ENCODE peak calls at places on chromosomes 11 and 22, in six cellular contexts. One of them, this sample, is unnamed.

GRCh38 chr11:933002-933820 is 7.5 kb downstream of the AP2A2 start:
- DNase-seq in breast epithelium: no peak
- DNase-seq in tibial artery: no peak
- DNase-seq in AG10803: peak; percentile 30
- DNase-seq in HL-60: no peak
- DNase-seq in type B pancreatic cell: no peak
- DNase-seq in this sample: no peak

GRCh38 chr11:118625976-118626375 is 18.6 kb downstream of the PHLDB1 start:
- DNase-seq in breast epithelium: no peak
- DNase-seq in tibial artery: no peak
- DNase-seq in AG10803: no peak
- DNase-seq in HL-60: no peak
- DNase-seq in type B pancreatic cell: no peak
- DNase-seq in this sample: no peak

GRCh38 chr11:72829178-72829577 is 15.0 kb downstream of the ATG16L2 start:
- DNase-seq in breast epithelium: no peak
- DNase-seq in tibial artery: no peak
- DNase-seq in AG10803: no peak
- DNase-seq in HL-60: no peak
- DNase-seq in type B pancreatic cell: no peak
- DNase-seq in this sample: no peak

GRCh38 chr11:113458189-113458588 is 17.0 kb downstream of the DRD2 start:
- DNase-seq in breast epithelium: no peak
- DNase-seq in tibial artery: no peak
- DNase-seq in AG10803: no peak
- DNase-seq in HL-60: no peak
- DNase-seq in type B pancreatic cell: no peak
- DNase-seq in this sample: no peak

GRCh38 chr11:74025467-74026166 is 16.7 kb upstream of the UCP3 start:
- DNase-seq in breast epithelium: no peak
- DNase-seq in tibial artery: no peak
- DNase-seq in AG10803: peak; percentile 33
- DNase-seq in HL-60: no peak
- DNase-seq in type B pancreatic cell: no peak
- DNase-seq in this sample: no peak

GRCh38 chr11:117832511-117832910 is 8.0 kb upstream of the FXYD2 start:
- DNase-seq in breast epithelium: no peak
- DNase-seq in tibial artery: peak; percentile 9
- DNase-seq in AG10803: no peak
- DNase-seq in HL-60: no peak
- DNase-seq in type B pancreatic cell: no peak
- DNase-seq in this sample: no peak

GRCh38 chr22:25210831-25211230 is 8.6 kb upstream of the CRYBB2 start:
- DNase-seq in breast epithelium: no peak
- DNase-seq in tibial artery: no peak
- DNase-seq in AG10803: no peak
- DNase-seq in HL-60: no peak
- DNase-seq in type B pancreatic cell: no peak
- DNase-seq in this sample: no peak

GRCh38 chr11:57180964-57181363 is 789 bp upstream of the LRRC55 start:
- DNase-seq in breast epithelium: no peak
- DNase-seq in tibial artery: no peak
- DNase-seq in AG10803: no peak
- DNase-seq in HL-60: no peak
- DNase-seq in type B pancreatic cell: no peak
- DNase-seq in this sample: no peak

GRCh38 chr11:69878927-69879733 is 59.9 kb upstream of the FGF3 start:
- DNase-seq in breast epithelium: peak; percentile 45
- DNase-seq in tibial artery: no peak
- DNase-seq in AG10803: no peak
- DNase-seq in HL-60: no peak
- DNase-seq in type B pancreatic cell: no peak
- DNase-seq in this sample: no peak

GRCh38 chr22:44129614-44129976 is 51.1 kb upstream of the PARVG start:
- DNase-seq in breast epithelium: no peak
- DNase-seq in tibial artery: no peak
- DNase-seq in AG10803: peak; percentile 51
- DNase-seq in HL-60: no peak
- DNase-seq in type B pancreatic cell: no peak
- DNase-seq in this sample: no peak

GRCh38 chr11:86395061-86395551 is 20.4 kb downstream of the CCDC81 start:
- DNase-seq in breast epithelium: no peak
- DNase-seq in tibial artery: peak; percentile 25
- DNase-seq in AG10803: peak; percentile 18
- DNase-seq in HL-60: no peak
- DNase-seq in type B pancreatic cell: no peak
- DNase-seq in this sample: no peak

GRCh38 chr11:88359529-88359928 is 22.0 kb upstream of the CTSC start:
- DNase-seq in breast epithelium: no peak
- DNase-seq in tibial artery: no peak
- DNase-seq in AG10803: no peak
- DNase-seq in HL-60: no peak
- DNase-seq in type B pancreatic cell: no peak
- DNase-seq in this sample: no peak

GRCh38 chr11:56948991-56949390 is 39.7 kb upstream of the OR5AK2 start:
- DNase-seq in breast epithelium: no peak
- DNase-seq in tibial artery: no peak
- DNase-seq in AG10803: no peak
- DNase-seq in HL-60: no peak
- DNase-seq in type B pancreatic cell: no peak
- DNase-seq in this sample: no peak

GRCh38 chr11:46918778-46919513 is 596 bp upstream of the LRP4 start:
- DNase-seq in breast epithelium: no peak
- DNase-seq in tibial artery: no peak
- DNase-seq in AG10803: no peak
- DNase-seq in HL-60: no peak
- DNase-seq in type B pancreatic cell: no peak
- DNase-seq in this sample: no peak

GRCh38 chr11:130414107-130415088 is 14.0 kb downstream of the ADAMTS8 start:
- DNase-seq in breast epithelium: no peak
- DNase-seq in tibial artery: no peak
- DNase-seq in AG10803: no peak
- DNase-seq in HL-60: no peak
- DNase-seq in type B pancreatic cell: no peak
- DNase-seq in this sample: no peak

GRCh38 chr22:42943981-42944380 is 71.0 kb downstream of the PACSIN2 start:
- DNase-seq in breast epithelium: no peak
- DNase-seq in tibial artery: no peak
- DNase-seq in AG10803: no peak
- DNase-seq in HL-60: no peak
- DNase-seq in type B pancreatic cell: no peak
- DNase-seq in this sample: no peak
- TF ChIP-seq CTCF in breast epithelium: no peak
- TF ChIP-seq CTCF in tibial artery: no peak
- TF ChIP-seq CTCF in AG10803: no peak
- TF ChIP-seq CTCF in HL-60: no peak
- TF ChIP-seq CTCF in type B pancreatic cell: no peak
- TF ChIP-seq CTCF in this sample: no peak

DNA sequence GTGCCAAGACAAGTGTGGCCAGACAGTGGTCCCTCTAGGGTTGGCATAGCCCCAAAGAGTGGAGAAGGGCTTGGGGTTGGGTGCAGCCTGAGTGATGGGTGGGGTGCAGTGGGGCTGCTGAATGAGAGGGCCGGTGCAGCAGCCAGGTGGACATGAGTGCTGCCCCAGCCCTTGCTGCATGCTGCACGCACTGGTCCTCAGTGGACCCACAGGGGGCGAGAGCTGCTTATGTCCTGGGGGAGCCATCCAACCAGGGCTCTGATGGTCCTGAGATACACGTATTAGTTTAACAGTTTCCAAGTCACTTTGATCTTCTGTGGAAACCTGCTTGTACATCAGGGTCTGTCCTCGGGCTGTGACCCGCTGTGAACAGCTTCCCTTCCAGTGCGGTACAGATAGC is 23.9 kb upstream of the ACR start:
- DNase-seq in breast epithelium: no peak
- DNase-seq in tibial artery: no peak
- DNase-seq in AG10803: no peak
- DNase-seq in HL-60: no peak
- DNase-seq in type B pancreatic cell: no peak
- DNase-seq in this sample: no peak
- TF ChIP-seq CTCF in breast epithelium: no peak
- TF ChIP-seq CTCF in tibial artery: no peak
- TF ChIP-seq CTCF in AG10803: no peak
- TF ChIP-seq CTCF in HL-60: no peak
- TF ChIP-seq CTCF in type B pancreatic cell: no peak
- TF ChIP-seq CTCF in this sample: no peak

GRCh38 chr11:61293869-61294716 is 1.0 kb downstream of the VWCE start:
- DNase-seq in breast epithelium: no peak
- DNase-seq in tibial artery: peak; percentile 43
- DNase-seq in AG10803: peak; percentile 25
- DNase-seq in HL-60: peak; percentile 35
- DNase-seq in type B pancreatic cell: peak; percentile 75
- DNase-seq in this sample: no peak
- TF ChIP-seq CTCF in breast epithelium: no peak
- TF ChIP-seq CTCF in tibial artery: no peak
- TF ChIP-seq CTCF in AG10803: peak; percentile 19
- TF ChIP-seq CTCF in HL-60: no peak
- TF ChIP-seq CTCF in type B pancreatic cell: no peak
- TF ChIP-seq CTCF in this sample: no peak

GRCh38 chr22:39309881-39310714 is 9.3 kb downstream of the RPL3 start:
- DNase-seq in breast epithelium: no peak
- DNase-seq in tibial artery: no peak
- DNase-seq in AG10803: peak; percentile 60
- DNase-seq in HL-60: no peak
- DNase-seq in type B pancreatic cell: no peak
- DNase-seq in this sample: no peak

GRCh38 chr22:39306456-39307361 is 12.7 kb downstream of the RPL3 start:
- DNase-seq in breast epithelium: no peak
- DNase-seq in tibial artery: peak; percentile 54
- DNase-seq in AG10803: no peak
- DNase-seq in HL-60: no peak
- DNase-seq in type B pancreatic cell: no peak
- DNase-seq in this sample: no peak

GRCh38 chr22:39308614-39309363 is 10.6 kb downstream of the RPL3 start:
- DNase-seq in breast epithelium: no peak
- DNase-seq in tibial artery: peak; percentile 85
- DNase-seq in AG10803: peak; percentile 95
- DNase-seq in HL-60: peak; percentile 72
- DNase-seq in type B pancreatic cell: no peak
- DNase-seq in this sample: no peak

GRCh38 chr22:39311592-39312400 is 7.6 kb downstream of the RPL3 start:
- DNase-seq in breast epithelium: no peak
- DNase-seq in tibial artery: no peak
- DNase-seq in AG10803: no peak
- DNase-seq in HL-60: no peak
- DNase-seq in type B pancreatic cell: no peak
- DNase-seq in this sample: no peak

DNA sequence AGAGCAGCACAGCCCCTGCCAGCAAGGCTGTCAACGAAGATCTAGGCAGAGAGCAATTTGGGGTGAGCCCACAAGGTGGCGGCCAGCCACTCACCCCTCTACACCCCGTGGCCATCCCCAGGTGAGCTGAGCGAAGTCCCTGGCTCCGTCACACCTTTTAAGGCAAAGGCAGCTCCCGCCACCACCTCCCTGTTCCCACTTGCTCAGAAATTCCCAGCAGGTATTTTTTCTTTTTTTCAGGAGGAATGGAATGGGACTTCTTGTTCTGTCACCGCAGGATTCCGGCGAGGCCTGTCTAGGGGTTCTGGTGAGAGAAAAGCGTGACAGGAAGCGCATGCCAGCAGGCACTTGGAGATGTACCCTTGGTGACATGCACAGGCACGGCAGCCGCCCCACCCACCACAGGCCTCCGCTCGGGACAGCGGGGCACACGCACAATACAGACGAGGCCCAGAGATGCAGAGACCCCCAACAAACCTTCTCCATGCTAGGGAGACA is 10.0 kb downstream of the RPL3 start:
- DNase-seq in breast epithelium: no peak
- DNase-seq in tibial artery: no peak
- DNase-seq in AG10803: peak; percentile 77
- DNase-seq in HL-60: no peak
- DNase-seq in type B pancreatic cell: no peak
- DNase-seq in this sample: no peak
- TF ChIP-seq CTCF in breast epithelium: peak; percentile 12
- TF ChIP-seq CTCF in tibial artery: no peak
- TF ChIP-seq CTCF in AG10803: peak; percentile 41
- TF ChIP-seq CTCF in HL-60: no peak
- TF ChIP-seq CTCF in type B pancreatic cell: peak; percentile 51
- TF ChIP-seq CTCF in this sample: no peak

GRCh38 chr22:47276219-47276843 is 513.9 kb downstream of the TBC1D22A start:
- DNase-seq in breast epithelium: no peak
- DNase-seq in tibial artery: no peak
- DNase-seq in AG10803: no peak
- DNase-seq in HL-60: no peak
- DNase-seq in type B pancreatic cell: no peak
- DNase-seq in this sample: no peak

GRCh38 chr22:47274196-47274595 is 511.7 kb downstream of the TBC1D22A start:
- DNase-seq in breast epithelium: no peak
- DNase-seq in tibial artery: no peak
- DNase-seq in AG10803: no peak
- DNase-seq in HL-60: no peak
- DNase-seq in type B pancreatic cell: no peak
- DNase-seq in this sample: no peak

GRCh38 chr22:47277511-47277910 is 515.1 kb downstream of the TBC1D22A start:
- DNase-seq in breast epithelium: no peak
- DNase-seq in tibial artery: no peak
- DNase-seq in AG10803: no peak
- DNase-seq in HL-60: no peak
- DNase-seq in type B pancreatic cell: no peak
- DNase-seq in this sample: no peak

GRCh38 chr22:47277001-47277400 is 514.6 kb downstream of the TBC1D22A start:
- DNase-seq in breast epithelium: no peak
- DNase-seq in tibial artery: no peak
- DNase-seq in AG10803: no peak
- DNase-seq in HL-60: no peak
- DNase-seq in type B pancreatic cell: no peak
- DNase-seq in this sample: no peak

DNA sequence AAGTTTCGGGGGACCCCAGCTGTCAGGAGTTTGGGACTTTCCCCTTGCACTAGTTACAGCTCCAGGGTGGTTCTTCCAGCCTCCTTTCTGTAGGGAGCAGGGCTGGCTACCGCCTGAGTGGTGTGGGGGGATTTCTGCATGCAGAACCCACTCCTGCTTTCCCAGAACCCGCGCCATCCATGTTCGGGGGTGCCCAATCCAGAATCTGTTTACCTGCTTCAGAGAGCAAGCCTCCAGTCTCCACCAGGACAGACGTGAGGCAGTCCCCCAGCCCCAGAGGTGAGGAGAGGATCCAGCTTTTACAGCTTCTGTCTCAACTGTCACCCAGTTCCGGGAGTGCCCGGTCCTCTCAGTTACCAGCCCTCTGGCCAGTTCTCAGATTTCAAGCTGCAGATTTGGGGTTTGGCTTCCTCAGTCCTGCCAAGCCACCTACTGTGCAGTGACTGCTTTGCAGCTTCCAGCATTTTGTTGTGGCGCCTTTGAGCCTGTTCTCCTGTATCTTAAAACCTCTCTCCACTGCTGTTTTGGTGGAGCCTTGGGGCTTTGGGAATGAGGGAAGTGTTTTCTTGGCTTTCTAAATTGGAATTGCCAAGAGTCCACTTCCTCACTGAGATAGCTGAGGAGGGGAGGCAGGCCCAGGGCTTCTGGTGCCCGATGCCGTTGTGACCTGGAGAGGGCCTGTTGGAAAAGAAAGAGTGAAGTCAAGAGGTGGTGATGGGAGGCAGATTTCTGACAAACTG is 513.2 kb downstream of the TBC1D22A start:
- DNase-seq in breast epithelium: no peak
- DNase-seq in tibial artery: no peak
- DNase-seq in AG10803: no peak
- DNase-seq in HL-60: no peak
- DNase-seq in type B pancreatic cell: no peak
- DNase-seq in this sample: no peak
- TF ChIP-seq CTCF in breast epithelium: no peak
- TF ChIP-seq CTCF in tibial artery: no peak
- TF ChIP-seq CTCF in AG10803: peak; percentile 39
- TF ChIP-seq CTCF in HL-60: no peak
- TF ChIP-seq CTCF in type B pancreatic cell: no peak
- TF ChIP-seq CTCF in this sample: no peak